ENCODE peak calls at places on chromosomes 2 and 18, in eight cellular contexts. R, V, P, X, Z, D, T and C are unnamed samples.

GRCh38 chr2:31694444-31694843 is 113.7 kb upstream of the SRD5A2 start:
- DNase-seq in D (no peak), X (no peak), V (peak), P (no peak), R (no peak), T (no peak), Z (peak), C (no peak)

GRCh38 chr18:4750392-4751346 is 295.6 kb upstream of the DLGAP1 start:
- DNase-seq in T (no peak), Z (no peak), D (no peak), P (no peak), V (no peak), X (no peak), R (no peak), C (no peak)

GRCh38 chr2:78676921-78677696 is 348.4 kb upstream of the REG3G start:
- DNase-seq in T (peak), P (no peak), R (no peak), D (no peak), V (no peak), Z (no peak), X (no peak), C (no peak)

GRCh38 chr2:156319811-156320490 is 12.6 kb downstream of the NR4A2 start:
- DNase-seq in D (no peak), V (peak), P (peak), X (no peak), Z (no peak), T (peak), R (peak), C (no peak)

GRCh38 chr2:6952116-6952515 is 34.9 kb downstream of the RNF144A start:
- DNase-seq in T (no peak), D (no peak), X (no peak), P (no peak), R (no peak), Z (no peak), V (no peak), C (no peak)

GRCh38 chr18:22103664-22104031 is 65.7 kb upstream of the GATA6 start:
- DNase-seq in D (no peak), X (no peak), T (no peak), R (no peak), V (no peak), P (no peak), Z (no peak), C (no peak)

GRCh38 chr2:69645926-69646325 is 2.4 kb upstream of the AAK1 start:
- DNase-seq in V (no peak), D (no peak), P (no peak), Z (no peak), R (no peak), X (no peak), T (no peak), C (no peak)

GRCh38 chr2:64987001-64987962 is 1.9 kb upstream of the SLC1A4 start:
- DNase-seq in T (no peak), R (peak), Z (no peak), P (no peak), D (no peak), V (no peak), X (no peak), C (no peak)

GRCh38 chr2:38935568-38936172 is 46.0 kb downstream of the ARHGEF33 start:
- DNase-seq in R (no peak), X (no peak), D (no peak), V (no peak), Z (no peak), T (no peak), P (no peak), C (no peak)

GRCh38 chr2:59112258-59112657 is 871.1 kb upstream of the FANCL start:
- DNase-seq in R (no peak), D (no peak), V (no peak), Z (no peak), X (no peak), T (no peak), P (no peak), C (no peak)

GRCh38 chr2:131105950-131106801 is 1.0 kb downstream of the PLEKHB2 start:
- DNase-seq in T (peak), P (no peak), Z (no peak), R (peak), V (peak), X (peak), D (no peak), C (peak)

GRCh38 chr2:230589497-230590015 is 123.1 kb upstream of the CAB39 start:
- DNase-seq in X (no peak), T (no peak), D (no peak), Z (no peak), R (no peak), P (no peak), V (no peak), C (no peak)

GRCh38 chr2:112724611-112725525 is 4.0 kb downstream of the NT5DC4 start:
- DNase-seq in P (no peak), X (no peak), T (peak), Z (no peak), V (peak), R (no peak), D (no peak), C (no peak)

GRCh38 chr2:47147011-47147410 is 8.1 kb downstream of the STPG4 start:
- DNase-seq in V (no peak), X (no peak), Z (no peak), P (no peak), T (no peak), R (no peak), D (no peak), C (no peak)

GRCh38 chr18:67783215-67783946 is 266.9 kb upstream of the DSEL start:
- DNase-seq in Z (no peak), X (no peak), V (no peak), R (no peak), D (peak), T (no peak), P (no peak), C (no peak)

GRCh38 chr18:23126352-23127056 is 8.8 kb upstream of the CABLES1 start:
- DNase-seq in P (no peak), V (no peak), D (no peak), Z (no peak), R (no peak), T (no peak), X (no peak), C (no peak)

GRCh38 chr2:84686783-84687442 is 170.6 kb downstream of the DNAH6 start:
- DNase-seq in Z (no peak), V (no peak), R (no peak), T (no peak), X (no peak), P (no peak), D (no peak), C (no peak)

GRCh38 chr18:6757966-6758365 is 28.4 kb downstream of the ARHGAP28 start:
- DNase-seq in V (no peak), X (no peak), P (no peak), T (no peak), R (no peak), D (no peak), Z (no peak), C (no peak)

GRCh38 chr2:162369577-162369976 is 25.6 kb downstream of the GCA start:
- DNase-seq in Z (no peak), X (no peak), R (no peak), V (no peak), T (no peak), D (no peak), P (no peak), C (no peak)

GRCh38 chr18:79211844-79212243 is 142.7 kb downstream of the ATP9B start:
- DNase-seq in T (no peak), V (no peak), Z (no peak), R (no peak), X (no peak), P (no peak), D (no peak), C (no peak)

GRCh38 chr2:1730047-1730937 is 14.0 kb downstream of the PXDN start:
- DNase-seq in V (peak), T (peak), D (no peak), P (no peak), X (peak), Z (no peak), R (peak), C (no peak)

GRCh38 chr18:8424917-8425725 is 184.1 kb upstream of the RAB12 start:
- DNase-seq in T (peak), Z (peak), X (no peak), D (no peak), P (no peak), V (no peak), R (no peak), C (no peak)

GRCh38 chr2:187580462-187581124 is 26.4 kb upstream of the TFPI start:
- DNase-seq in D (peak), R (no peak), T (no peak), V (peak), P (no peak), Z (peak), X (no peak), C (no peak)

GRCh38 chr18:49920731-49921130 is 107.4 kb upstream of the ACAA2 start:
- DNase-seq in Z (no peak), D (no peak), V (peak), P (no peak), X (no peak), R (no peak), T (no peak), C (no peak)

GRCh38 chr2:64626963-64627760 is 26.6 kb downstream of the SERTAD2 start:
- DNase-seq in T (peak), D (no peak), V (peak), Z (no peak), P (no peak), R (no peak), X (peak), C (no peak)

GRCh38 chr2:17754773-17755425 is 961 bp downstream of the GEN1 start:
- DNase-seq in P (no peak), T (no peak), X (no peak), V (peak), Z (no peak), D (no peak), R (no peak), C (no peak)

GRCh38 chr2:127410871-127411396 is 7.3 kb upstream of the PROC start:
- DNase-seq in D (no peak), R (peak), X (no peak), T (no peak), Z (no peak), V (no peak), P (no peak), C (no peak)

GRCh38 chr18:41371718-41372117 is 583.3 kb upstream of the PIK3C3 start:
- DNase-seq in R (no peak), X (no peak), P (no peak), T (no peak), V (no peak), D (no peak), Z (no peak), C (no peak)

GRCh38 chr2:203252851-203253250 is 14.0 kb downstream of the CYP20A1 start:
- DNase-seq in X (no peak), V (no peak), R (no peak), Z (no peak), P (no peak), D (no peak), T (no peak), C (no peak)

GRCh38 chr18:54923339-54923956 is 35.8 kb downstream of the CCDC68 start:
- DNase-seq in R (no peak), V (no peak), X (no peak), P (no peak), D (no peak), T (no peak), Z (no peak), C (no peak)

GRCh38 chr18:28963481-28963880 is 786.6 kb upstream of the CDH2 start:
- DNase-seq in X (no peak), T (no peak), V (no peak), D (no peak), R (no peak), Z (no peak), P (no peak), C (no peak)

GRCh38 chr2:152583512-152584188 is 133.6 kb downstream of the PRPF40A start:
- DNase-seq in Z (no peak), R (no peak), D (no peak), X (no peak), V (no peak), T (no peak), P (no peak), C (no peak)

GRCh38 chr2:152588911-152589310 is 128.3 kb downstream of the PRPF40A start:
- DNase-seq in Z (no peak), T (no peak), D (no peak), V (no peak), R (no peak), X (no peak), P (no peak), C (no peak)

GRCh38 chr2:152587187-152587947 is 129.9 kb downstream of the PRPF40A start:
- DNase-seq in D (no peak), X (no peak), P (no peak), T (no peak), V (no peak), Z (no peak), R (no peak), C (no peak)

GRCh38 chr2:152584301-152584700 is 133.0 kb downstream of the PRPF40A start:
- DNase-seq in X (no peak), T (no peak), V (no peak), Z (no peak), P (no peak), R (no peak), D (no peak), C (no peak)

GRCh38 chr2:152585830-152586484 is 131.3 kb downstream of the PRPF40A start:
- DNase-seq in X (no peak), D (no peak), P (no peak), V (no peak), R (peak), Z (no peak), T (no peak), C (no peak)
- H3K27ac ChIP-seq in X (no peak), D (no peak), P (no peak), V (no peak), R (peak), Z (no peak), T (no peak), C (no peak)

GRCh38 chr2:100820346-100821254 is 661 bp downstream of the NPAS2 start:
- DNase-seq in V (peak), X (no peak), Z (no peak), D (no peak), P (no peak), R (no peak), T (peak), C (no peak)
- H3K4me3 ChIP-seq in V (peak), X (peak), Z (peak), D (peak), P (peak), R (peak), T (peak), C (peak)

GRCh38 chr18:24544949-24545348 is 84.5 kb downstream of the HRH4 start:
- DNase-seq in D (no peak), P (no peak), T (no peak), V (no peak), R (no peak), X (no peak), Z (no peak), C (no peak)

GRCh38 chr18:24544141-24544498 is 83.7 kb downstream of the HRH4 start:
- DNase-seq in X (no peak), R (no peak), D (no peak), V (peak), Z (peak), P (no peak), T (no peak), C (no peak)

GRCh38 chr18:24540896-24541295 is 80.5 kb downstream of the HRH4 start:
- DNase-seq in Z (no peak), X (no peak), P (no peak), T (no peak), D (no peak), V (no peak), R (no peak), C (no peak)

GRCh38 chr18:24546304-24546703 is 85.9 kb downstream of the HRH4 start:
- DNase-seq in R (no peak), Z (no peak), D (no peak), X (no peak), V (no peak), P (no peak), T (no peak), C (no peak)

GRCh38 chr18:24543408-24544140 is 83.1 kb downstream of the HRH4 start:
- DNase-seq in T (no peak), Z (no peak), R (no peak), D (no peak), P (no peak), V (no peak), X (no peak), C (no peak)
- TF ChIP-seq CTCF in T (no peak), Z (no peak), R (no peak), D (no peak), P (no peak), V (no peak), X (no peak), C (no peak)

GRCh38 chr2:30448308-30448707 is 1.3 kb downstream of the LCLAT1 start:
- DNase-seq in X (no peak), T (no peak), R (no peak), V (no peak), Z (no peak), P (no peak), D (no peak), C (no peak)
- H3K27ac ChIP-seq in X (no peak), T (no peak), R (no peak), V (no peak), Z (no peak), P (no peak), D (peak), C (peak)

GRCh38 chr2:105747997-105748396 is 3.3 kb downstream of the NCK2 start:
- DNase-seq in P (no peak), Z (no peak), V (no peak), X (no peak), T (no peak), D (no peak), R (no peak), C (no peak)
- H3K4me3 ChIP-seq in P (no peak), Z (no peak), V (no peak), X (no peak), T (peak), D (no peak), R (no peak), C (peak)

DNA sequence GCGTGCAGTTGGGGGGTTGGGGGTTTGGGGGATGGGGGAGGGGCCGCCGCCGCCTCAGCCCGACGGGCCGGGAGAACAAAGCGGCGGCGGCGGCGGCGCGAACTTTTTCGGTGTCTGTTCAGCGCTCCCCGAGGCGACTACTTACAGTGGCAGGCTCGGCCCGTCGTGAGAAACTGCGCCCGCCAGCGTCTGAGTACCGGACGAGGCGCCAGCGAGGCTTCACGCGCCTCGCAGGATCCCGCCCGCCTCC is 172 bp downstream of the PRKD3 start:
- DNase-seq in T (no peak), X (peak), Z (no peak), V (peak), R (no peak), P (peak), D (no peak), C (peak)
- TF ChIP-seq CTCF in T (no peak), X (no peak), Z (no peak), V (no peak), R (no peak), P (peak), D (no peak), C (no peak)